ENCODE peak calls at places on chromosomes 12 and 14, in seven cellular contexts. T is AG09309, L is pancreas, G is fibroblast of the aortic adventitia, I is bronchial epithelial cell, M is breast epithelium, W is heart left ventricle. F is an unnamed sample.

GRCh38 chr12:81296556-81297305 is 218.9 kb downstream of the ACSS3 start:
- DNase-seq in T (no peak), W (no peak), G (peak; percentile 27), L (no peak), I (peak; percentile 58), M (no peak), F (no peak)

GRCh38 chr14:104892517-104893434 is 27.7 kb downstream of the CEP170B start:
- DNase-seq in I (no peak), T (no peak), L (peak; percentile 42), G (no peak), M (peak; percentile 47), W (peak; percentile 24), F (peak; percentile 60)

GRCh38 chr14:96184737-96185136 is 19.9 kb upstream of the BDKRB2 start:
- DNase-seq in T (no peak), L (no peak), I (no peak), M (no peak), G (peak; percentile 84), W (no peak), F (no peak)

GRCh38 chr12:126891789-126892188 is 1375.2 kb upstream of the TMEM132C start:
- DNase-seq in L (no peak), M (no peak), I (no peak), T (no peak), W (no peak), G (no peak), F (no peak)

GRCh38 chr14:106094654-106095189 is 568.3 kb downstream of the TMEM121 start:
- DNase-seq in W (no peak), T (no peak), L (no peak), I (no peak), M (no peak), G (no peak), F (no peak)

GRCh38 chr12:5798242-5799015 is 146.6 kb downstream of the ANO2 start:
- DNase-seq in G (no peak), T (no peak), L (no peak), M (no peak), W (no peak), I (no peak), F (no peak)

GRCh38 chr12:10285919-10286318 is 21.8 kb upstream of the KLRD1 start:
- DNase-seq in I (no peak), W (no peak), L (no peak), M (no peak), G (no peak), T (no peak), F (no peak)

GRCh38 chr14:70032447-70032846 is 153.2 kb downstream of the SMOC1 start:
- DNase-seq in G (no peak), L (no peak), I (peak; percentile 56), M (no peak), T (no peak), W (no peak), F (no peak)

GRCh38 chr14:24095196-24096068 is 1.3 kb downstream of the PCK2 start:
- DNase-seq in L (peak; percentile 45), M (no peak), T (no peak), W (peak; percentile 68), I (no peak), G (peak; percentile 72), F (peak; percentile 65)

GRCh38 chr14:94047581-94047980 is 21.4 kb downstream of the OTUB2 start:
- DNase-seq in W (no peak), L (no peak), M (peak; percentile 25), T (no peak), G (no peak), I (no peak), F (no peak)

GRCh38 chr12:43882578-43883178 is 46.8 kb downstream of the TMEM117 start:
- DNase-seq in M (no peak), T (peak; percentile 35), G (peak; percentile 81), L (no peak), W (no peak), I (peak; percentile 59), F (no peak)

GRCh38 chr12:98085360-98085759 is 430.0 kb upstream of the TMPO start:
- DNase-seq in M (no peak), L (no peak), T (no peak), G (no peak), W (no peak), I (no peak), F (no peak)

GRCh38 chr12:88934163-88934747 is 354.0 kb upstream of the KITLG start:
- DNase-seq in M (no peak), G (peak; percentile 48), W (no peak), I (peak; percentile 96), T (no peak), L (no peak), F (no peak)

GRCh38 chr12:112977641-112978040 is 678 bp upstream of the OAS2 start:
- DNase-seq in L (no peak), T (no peak), W (no peak), I (no peak), G (no peak), M (no peak), F (peak; percentile 45)

GRCh38 chr14:56119221-56119967 is 1.2 kb downstream of the PELI2 start:
- DNase-seq in G (peak; percentile 25), M (no peak), W (peak; percentile 58), T (no peak), I (peak; percentile 15), L (peak; percentile 59), F (peak; percentile 80)

GRCh38 chr12:30725739-30726138 is 29.0 kb downstream of the CAPRIN2 start:
- DNase-seq in G (peak; percentile 88), W (no peak), L (no peak), M (no peak), I (peak; percentile 90), T (peak; percentile 56), F (no peak)

GRCh38 chr14:71187633-71188356 is 280.5 kb downstream of the PCNX1 start:
- DNase-seq in L (no peak), I (no peak), G (no peak), M (no peak), W (no peak), T (no peak), F (no peak)

GRCh38 chr12:6201199-6201608 is 1.0 kb downstream of the CD9 start:
- DNase-seq in G (no peak), T (no peak), L (peak; percentile 64), I (no peak), M (peak; percentile 72), W (no peak), F (peak; percentile 75)

GRCh38 chr12:27780612-27781408 is 774 bp upstream of the MANSC4 start:
- DNase-seq in I (peak; percentile 57), T (no peak), L (no peak), W (peak; percentile 32), M (no peak), G (peak; percentile 60), F (peak; percentile 24)

DNA sequence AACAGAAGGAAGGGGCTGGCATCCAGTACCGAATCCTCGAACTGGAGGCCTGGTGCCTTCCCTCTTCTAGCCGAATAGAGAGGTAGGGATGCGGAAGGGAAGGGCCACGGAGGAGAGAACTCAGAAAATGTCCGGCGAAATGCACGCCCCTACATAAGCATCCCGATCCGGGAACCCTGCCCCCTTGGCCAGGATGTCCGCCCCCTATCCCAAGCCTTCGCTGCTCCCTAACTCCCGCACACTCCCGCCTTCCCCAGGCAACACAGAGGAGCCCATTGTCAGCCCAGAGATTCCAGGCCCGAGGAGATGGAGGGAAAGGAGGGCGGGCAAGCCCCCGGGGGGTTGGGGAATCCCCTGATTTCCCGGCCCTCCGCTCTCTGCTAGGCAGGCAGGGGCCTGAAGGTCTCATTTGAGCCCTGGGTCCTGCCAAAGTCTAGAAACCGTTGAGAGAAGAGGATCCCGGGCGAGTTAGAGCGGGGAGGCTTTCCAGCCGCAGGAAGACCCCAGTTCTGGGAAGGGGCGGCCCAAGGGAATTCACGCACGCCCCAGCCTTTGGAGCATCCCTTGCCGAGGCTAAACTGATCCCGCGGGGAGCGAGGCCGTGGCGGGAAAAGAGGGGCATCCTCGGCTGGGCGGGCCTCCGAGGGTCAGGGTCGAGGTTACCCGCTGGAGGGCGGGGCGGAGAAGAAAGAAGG is 569 bp upstream of the ARHGEF40 start:
- DNase-seq in L (peak; percentile 61), M (no peak), T (no peak), W (peak; percentile 64), G (peak; percentile 47), I (no peak), F (peak; percentile 86)
- H3K4me3 ChIP-seq in L (peak overlapping the region; percentile 65), M (peak overlapping the region; percentile 73), T (peak overlapping the region; percentile 96), W (peak overlapping the region; percentile 97), G (peak overlapping the region; percentile 81), I (peak overlapping the region; percentile 63), F (peak overlapping the region; percentile 70)

DNA sequence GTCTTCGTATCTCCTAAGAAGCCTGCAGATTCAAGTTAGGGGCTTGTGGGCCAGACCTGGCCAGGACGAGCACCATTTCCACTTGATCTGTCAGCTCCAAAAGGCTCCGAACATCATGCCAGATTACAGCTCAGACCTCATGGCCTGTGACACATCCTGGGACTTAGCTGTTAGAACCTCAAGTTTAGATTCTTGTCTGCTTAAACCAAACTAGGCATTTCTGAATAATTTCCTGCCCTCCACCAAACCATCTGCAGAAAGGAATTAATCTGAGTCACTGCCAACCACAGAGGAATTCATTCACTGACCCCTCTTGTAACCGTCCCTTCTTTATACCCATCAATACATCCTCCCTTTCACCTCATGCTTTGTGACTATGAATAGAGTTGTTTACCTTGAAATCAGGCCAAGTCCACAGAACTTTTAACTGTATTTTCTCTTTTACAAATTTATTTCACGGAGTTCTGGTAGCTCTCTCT is 120.3 kb downstream of the FBXL14 start:
- DNase-seq in M (no peak), L (no peak), I (peak; percentile 88), T (peak; percentile 91), G (peak; percentile 92), W (no peak), F (no peak)
- H3K4me3 ChIP-seq in M (no peak overlapping the region), L (no peak overlapping the region), I (no peak overlapping the region), T (peak overlapping the region; percentile 18), G (peak overlapping the region; percentile 26), W (no peak overlapping the region), F (no peak overlapping the region)

GRCh38 chr14:84555493-84555892 is 974.5 kb upstream of the FLRT2 start:
- DNase-seq in L (no peak), W (no peak), G (no peak), M (no peak), I (no peak), T (no peak), F (no peak)

GRCh38 chr14:84554136-84554535 is 975.8 kb upstream of the FLRT2 start:
- DNase-seq in M (no peak), I (no peak), L (no peak), G (no peak), T (no peak), W (no peak), F (no peak)
- H3K4me3 ChIP-seq in M (no peak overlapping the region), I (no peak overlapping the region), L (no peak overlapping the region), G (no peak overlapping the region), T (no peak overlapping the region), W (no peak overlapping the region), F (no peak overlapping the region)

GRCh38 chr14:53310412-53310811 is 157.3 kb upstream of the DDHD1 start:
- DNase-seq in I (no peak), W (no peak), G (no peak), L (no peak), T (no peak), M (no peak), F (no peak)

GRCh38 chr14:53306267-53306721 is 153.2 kb upstream of the DDHD1 start:
- DNase-seq in L (peak; percentile 36), T (no peak), M (no peak), G (peak; percentile 81), W (peak; percentile 52), I (peak; percentile 36), F (peak; percentile 82)

GRCh38 chr14:53304726-53305381 is 151.7 kb upstream of the DDHD1 start:
- DNase-seq in T (no peak), G (peak; percentile 38), L (no peak), W (no peak), M (no peak), I (no peak), F (no peak)

DNA sequence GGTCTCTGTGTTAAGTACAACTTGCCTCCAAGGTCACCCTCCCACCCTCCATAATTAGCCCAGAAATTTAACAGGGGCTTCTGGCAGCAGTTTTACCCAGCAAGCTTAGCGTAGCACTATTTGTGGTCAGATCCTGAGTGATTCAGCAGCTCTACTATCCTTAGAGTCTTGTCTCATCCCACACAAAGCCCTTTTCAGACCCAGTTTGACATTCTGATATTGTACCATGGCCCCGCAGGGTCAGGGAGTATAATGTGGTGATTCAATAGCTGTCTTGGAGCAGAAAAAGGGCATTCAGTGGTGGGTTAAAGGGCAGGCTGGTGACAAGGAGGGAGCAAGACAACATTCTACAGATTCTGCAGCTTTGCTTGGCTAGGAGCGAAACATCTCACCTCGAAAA is 153.8 kb upstream of the DDHD1 start:
- DNase-seq in W (no peak), M (no peak), G (peak; percentile 32), I (no peak), L (no peak), T (no peak), F (no peak)
- H3K4me3 ChIP-seq in W (no peak overlapping the region), M (no peak overlapping the region), G (no peak overlapping the region), I (no peak overlapping the region), L (no peak overlapping the region), T (no peak overlapping the region), F (peak overlapping the region; percentile 76)